ENCODE peak calls at places on chromosomes 2 and 18, in eight cellular contexts. W is thoracic aorta; B is RWPE2; N is stomach; U is AG04450; J is CD8-positive, alpha-beta T cell; O is PC-9; F is lower leg skin. I is an unnamed sample.

GRCh38 chr2:175003875-175004729 is 1.1 kb downstream of the CHN1 start:
- DNase-seq in W (no peak), B (no peak), N (no peak), U (no peak), J (no peak), O (peak), F (no peak), I (no peak)

GRCh38 chr2:141439524-141439923 is 691.3 kb downstream of the LRP1B start:
- DNase-seq in W (no peak), B (no peak), N (no peak), U (no peak), J (no peak), O (no peak), F (no peak), I (no peak)

GRCh38 chr2:62383843-62384242 is 122.2 kb downstream of the TMEM17 start:
- DNase-seq in W (no peak), B (no peak), N (no peak), U (no peak), J (no peak), O (no peak), F (no peak), I (no peak)

GRCh38 chr18:42736074-42736473 is 379.4 kb downstream of the RIT2 start:
- DNase-seq in W (no peak), B (no peak), N (no peak), U (no peak), J (no peak), O (no peak), F (no peak), I (no peak)

GRCh38 chr2:106113362-106113971 is 80.6 kb downstream of the UXS1 start:
- DNase-seq in W (no peak), B (no peak), N (peak), U (no peak), J (no peak), O (no peak), F (no peak), I (no peak)

GRCh38 chr18:26487437-26487836 is 60.9 kb downstream of the KCTD1 start:
- DNase-seq in W (no peak), B (peak), N (peak), U (no peak), J (no peak), O (peak), F (peak), I (no peak)

GRCh38 chr2:179177694-179178093 is 86.9 kb downstream of the SESTD1 start:
- DNase-seq in W (no peak), B (no peak), N (no peak), U (no peak), J (no peak), O (no peak), F (no peak), I (no peak)

GRCh38 chr18:55833543-55833942 is 245.6 kb upstream of the TCF4 start:
- DNase-seq in W (no peak), B (peak), N (no peak), U (peak), J (no peak), O (peak), F (peak), I (peak)

GRCh38 chr2:75224636-75225094 is 25.3 kb upstream of the TACR1 start:
- DNase-seq in W (no peak), B (no peak), N (no peak), U (no peak), J (no peak), O (no peak), F (no peak), I (no peak)

GRCh38 chr18:79019876-79020275 is 40.3 kb downstream of the SALL3 start:
- DNase-seq in W (no peak), B (no peak), N (no peak), U (no peak), J (no peak), O (no peak), F (no peak), I (no peak)

GRCh38 chr18:44826418-44827259 is 146.0 kb downstream of the SETBP1 start:
- DNase-seq in W (peak), B (no peak), N (peak), U (peak), J (no peak), O (peak), F (peak), I (peak)

GRCh38 chr2:3613524-3613905 is 18.6 kb downstream of the COLEC11 start:
- DNase-seq in W (no peak), B (no peak), N (peak), U (no peak), J (no peak), O (no peak), F (no peak), I (no peak)

GRCh38 chr2:219521066-219521880 is 7.0 kb downstream of the ASIC4 start:
- DNase-seq in W (no peak), B (no peak), N (no peak), U (no peak), J (no peak), O (peak), F (no peak), I (no peak)
- TF ChIP-seq CTCF in W (peak), B (peak), N (peak), U (peak), J (no peak), O (peak), F (no peak), I (peak)

GRCh38 chr2:5985551-5986229 is 293.5 kb downstream of the SOX11 start:
- DNase-seq in W (no peak), B (no peak), N (no peak), U (no peak), J (no peak), O (no peak), F (no peak), I (no peak)
- H3K4me3 ChIP-seq in W (no peak), B (no peak), N (no peak), U (no peak), J (no peak), O (no peak), F (no peak), I (no peak)

GRCh38 chr2:165563468-165564225 is 94.1 kb downstream of the CSRNP3 start:
- DNase-seq in W (no peak), B (no peak), N (no peak), U (no peak), J (no peak), O (no peak), F (no peak), I (no peak)
- TF ChIP-seq CTCF in W (no peak), B (peak), N (no peak), U (peak), J (no peak), O (no peak), F (no peak), I (no peak)

GRCh38 chr2:134021830-134022524 is 231.9 kb upstream of the MGAT5 start:
- DNase-seq in W (no peak), B (no peak), N (no peak), U (no peak), J (no peak), O (no peak), F (no peak), I (no peak)

GRCh38 chr2:134023854-134024253 is 230.0 kb upstream of the MGAT5 start:
- DNase-seq in W (no peak), B (no peak), N (no peak), U (no peak), J (no peak), O (no peak), F (no peak), I (no peak)

GRCh38 chr2:134019871-134020270 is 234.0 kb upstream of the MGAT5 start:
- DNase-seq in W (no peak), B (no peak), N (no peak), U (no peak), J (no peak), O (no peak), F (no peak), I (no peak)

DNA sequence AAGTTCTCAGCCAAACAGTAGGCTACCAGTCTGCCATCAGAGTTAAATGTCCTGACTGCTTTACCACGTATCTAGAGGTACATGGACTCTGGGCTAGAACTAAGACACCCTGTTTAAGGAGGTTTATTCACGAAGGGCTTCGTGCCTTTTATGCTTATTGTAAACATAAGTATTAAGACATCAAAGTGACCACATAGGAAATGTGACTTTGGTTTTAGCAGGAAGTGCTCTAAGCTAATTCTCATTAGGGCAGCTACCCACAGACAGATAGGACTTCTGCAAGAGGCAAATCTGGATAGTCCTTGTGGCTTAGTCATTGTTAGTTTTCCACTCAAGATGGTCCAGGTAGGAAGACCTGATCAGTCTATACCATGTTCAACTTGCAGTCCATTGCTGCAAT is 233.3 kb upstream of the MGAT5 start:
- DNase-seq in W (no peak), B (no peak), N (no peak), U (no peak), J (no peak), O (no peak), F (no peak), I (no peak)
- H3K4me3 ChIP-seq in W (no peak), B (no peak), N (no peak), U (no peak), J (no peak), O (no peak), F (no peak), I (no peak)

GRCh38 chr2:102030855-102031527 is 39.2 kb downstream of the IL1R2 start:
- DNase-seq in W (no peak), B (no peak), N (no peak), U (no peak), J (no peak), O (no peak), F (no peak), I (no peak)

GRCh38 chr2:102032368-102033027 is 40.7 kb downstream of the IL1R2 start:
- DNase-seq in W (no peak), B (no peak), N (no peak), U (no peak), J (no peak), O (no peak), F (no peak), I (no peak)

GRCh38 chr2:102033750-102034682 is 42.3 kb downstream of the IL1R2 start:
- DNase-seq in W (no peak), B (no peak), N (no peak), U (no peak), J (no peak), O (no peak), F (no peak), I (no peak)

GRCh38 chr2:102034683-102035606 is 43.2 kb downstream of the IL1R2 start:
- DNase-seq in W (no peak), B (no peak), N (no peak), U (no peak), J (no peak), O (no peak), F (no peak), I (no peak)

DNA sequence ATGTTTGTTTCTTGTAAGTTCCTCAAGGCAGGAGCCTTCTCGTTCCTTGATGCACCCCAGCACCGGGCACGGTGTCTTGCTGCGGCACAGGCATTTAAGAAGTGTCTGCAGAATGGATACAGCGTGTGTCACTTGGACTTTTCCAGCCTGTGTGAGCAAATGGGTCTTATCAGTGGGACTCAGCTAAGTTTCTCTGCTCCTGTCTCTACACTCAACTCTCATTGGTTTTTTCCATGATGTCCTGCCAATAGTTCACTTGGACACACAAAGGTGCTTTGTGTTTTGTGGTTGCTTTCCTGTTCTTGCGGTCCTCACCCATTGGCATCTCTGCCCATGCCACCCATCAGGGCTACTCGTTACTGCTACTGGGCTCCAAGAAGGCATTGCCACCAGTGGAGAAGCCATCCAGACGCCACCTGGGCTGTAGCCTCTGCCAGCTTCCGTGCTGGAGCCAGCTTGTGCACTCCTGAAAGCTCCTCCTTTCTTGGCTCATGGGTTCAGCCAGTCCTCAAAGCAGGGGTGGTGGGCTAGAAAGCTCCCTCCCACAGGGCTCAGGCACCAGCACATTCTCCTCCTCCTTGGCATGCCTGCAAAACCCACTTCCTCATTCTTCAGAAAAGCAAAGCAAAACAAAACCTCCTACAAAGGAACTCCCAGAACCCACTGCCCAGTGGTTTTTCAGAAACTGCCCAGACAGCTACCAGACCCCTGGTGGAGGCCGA is 41.4 kb downstream of the IL1R2 start:
- DNase-seq in W (no peak), B (no peak), N (peak), U (peak), J (no peak), O (peak), F (peak), I (no peak)
- TF ChIP-seq CTCF in W (no peak), B (no peak), N (no peak), U (peak), J (no peak), O (no peak), F (no peak), I (no peak)

I was measured in AG04449.